ENCODE peak calls at places on chromosomes 13 and 19, in seven cellular contexts. D is naive thymus-derived CD4-positive, alpha-beta T cell; K is hepatocyte; Z is heart right ventricle; E is ascending aorta; X is IMR-90; Y is aorta. N is an unnamed sample. For H3K36me3 and H3K27me3, the result is how much of the 10 kb centered on the place peaks cover.

GRCh38 chr13:29583073-29583785 is 12.3 kb downstream of the SLC7A1 start:
- DNase-seq in D (no peak), K (no peak), Z (no peak), E (no peak), X (peak), Y (no peak), N (no peak)

GRCh38 chr13:112391747-112392146 is 15.6 kb downstream of the SPACA7 start:
- DNase-seq in D (no peak), K (no peak), Z (no peak), E (no peak), X (no peak), Y (no peak), N (no peak)

GRCh38 chr13:52929826-52930225 is 81.4 kb upstream of the PCDH8 start:
- DNase-seq in D (no peak), K (no peak), Z (no peak), E (no peak), X (no peak), Y (no peak), N (no peak)

GRCh38 chr13:44230071-44230470 is 143.6 kb upstream of the SERP2 start:
- DNase-seq in D (no peak), K (no peak), Z (no peak), E (no peak), X (peak), Y (no peak), N (no peak)

GRCh38 chr13:72868229-72868628 is 86.3 kb downstream of the PIBF1 start:
- DNase-seq in D (no peak), K (no peak), Z (no peak), E (no peak), X (no peak), Y (no peak), N (no peak)

GRCh38 chr13:41463823-41464602 is 6.7 kb downstream of the RGCC start:
- DNase-seq in D (peak), K (no peak), Z (no peak), E (no peak), X (no peak), Y (no peak), N (no peak)

GRCh38 chr19:44212865-44213346 is 574 bp downstream of the ZNF227 start:
- DNase-seq in D (no peak), K (peak), Z (peak), E (no peak), X (peak), Y (no peak), N (peak)

GRCh38 chr13:50323440-50324070 is 308.3 kb downstream of the KCNRG start:
- DNase-seq in D (no peak), K (no peak), Z (no peak), E (no peak), X (peak), Y (no peak), N (no peak)

GRCh38 chr13:43572601-43573360 is 214.0 kb downstream of the ENOX1 start:
- DNase-seq in D (no peak), K (no peak), Z (no peak), E (no peak), X (peak), Y (no peak), N (no peak)

GRCh38 chr13:51047434-51048165 is 63.5 kb downstream of the C13orf42 start:
- DNase-seq in D (no peak), K (no peak), Z (no peak), E (no peak), X (no peak), Y (no peak), N (no peak)

GRCh38 chr19:45645068-45645630 is 6.0 kb upstream of the EML2 start:
- DNase-seq in D (no peak), K (no peak), Z (no peak), E (no peak), X (no peak), Y (no peak), N (no peak)

GRCh38 chr19:13007292-13008045 is 12.2 kb downstream of the NFIX start:
- DNase-seq in D (no peak), K (no peak), Z (peak), E (peak), X (no peak), Y (peak), N (peak)

GRCh38 chr19:4375620-4376228 is 24.6 kb downstream of the SH3GL1 start:
- DNase-seq in D (no peak), K (peak), Z (no peak), E (peak), X (peak), Y (peak), N (peak)

GRCh38 chr13:76610819-76611415 is 275.3 kb downstream of the KCTD12 start:
- DNase-seq in D (no peak), K (no peak), Z (no peak), E (no peak), X (no peak), Y (no peak), N (no peak)

GRCh38 chr13:77893066-77893465 is 25.6 kb downstream of the EDNRB start:
- DNase-seq in D (no peak), K (no peak), Z (no peak), E (no peak), X (no peak), Y (no peak), N (no peak)

GRCh38 chr19:32676186-32676894 is 692 bp downstream of the RGS9BP start:
- DNase-seq in D (peak), K (peak), Z (no peak), E (no peak), X (no peak), Y (peak), N (peak)

GRCh38 chr19:2476451-2477140 is 669 bp downstream of the GADD45B start:
- DNase-seq in D (peak), K (peak), Z (peak), E (peak), X (peak), Y (peak), N (peak)

GRCh38 chr13:100491164-100491847 is 97.3 kb downstream of the GGACT start:
- DNase-seq in D (no peak), K (no peak), Z (peak), E (no peak), X (peak), Y (no peak), N (no peak)

GRCh38 chr19:17052439-17052838 is 22.8 kb downstream of the HAUS8 start:
- DNase-seq in D (peak), K (peak), Z (peak), E (no peak), X (peak), Y (no peak), N (peak)

GRCh38 chr13:31101511-31102170 is 60.1 kb downstream of the HSPH1 start:
- DNase-seq in D (no peak), K (no peak), Z (peak), E (peak), X (no peak), Y (no peak), N (no peak)

GRCh38 chr13:90232291-90232690 is 1115.2 kb upstream of the MIR17HG start:
- DNase-seq in D (no peak), K (no peak), Z (no peak), E (no peak), X (no peak), Y (no peak), N (no peak)

GRCh38 chr13:29954082-29955043 is 103.9 kb upstream of the UBL3 start:
- DNase-seq in D (peak), K (no peak), Z (no peak), E (no peak), X (no peak), Y (no peak), N (no peak)

GRCh38 chr19:13790354-13790753 is 4.9 kb upstream of the ZSWIM4 start:
- DNase-seq in D (no peak), K (no peak), Z (no peak), E (no peak), X (no peak), Y (no peak), N (no peak)

GRCh38 chr13:36666482-36667264 is 7.1 kb upstream of the SERTM1 start:
- DNase-seq in D (no peak), K (peak), Z (no peak), E (no peak), X (no peak), Y (no peak), N (no peak)

GRCh38 chr19:29843180-29844051 is 31.6 kb downstream of the CCNE1 start:
- DNase-seq in D (peak), K (peak), Z (peak), E (no peak), X (no peak), Y (peak), N (peak)

GRCh38 chr19:8512115-8512967 is 1.6 kb downstream of the ZNF414 start:
- DNase-seq in D (no peak), K (no peak), Z (no peak), E (no peak), X (no peak), Y (no peak), N (peak)

GRCh38 chr13:113001251-113002140 is 32.5 kb downstream of the MCF2L start:
- DNase-seq in D (no peak), K (peak), Z (no peak), E (no peak), X (peak), Y (no peak), N (no peak)

GRCh38 chr19:17379221-17379631 is 2.1 kb upstream of the PLVAP start:
- DNase-seq in D (no peak), K (no peak), Z (no peak), E (no peak), X (no peak), Y (no peak), N (peak)

GRCh38 chr19:18098891-18099622 is 1.5 kb downstream of the MAST3 start:
- DNase-seq in D (no peak), K (peak), Z (no peak), E (no peak), X (no peak), Y (no peak), N (peak)

GRCh38 chr19:5977222-5977784 is 637 bp downstream of the RANBP3 start:
- DNase-seq in D (no peak), K (no peak), Z (no peak), E (no peak), X (no peak), Y (no peak), N (no peak)

GRCh38 chr13:76438050-76438449 is 448.2 kb downstream of the KCTD12 start:
- DNase-seq in D (no peak), K (no peak), Z (no peak), E (no peak), X (peak), Y (no peak), N (no peak)

GRCh38 chr19:55689366-55690108 is 14.5 kb downstream of the EPN1 start:
- DNase-seq in D (no peak), K (no peak), Z (no peak), E (no peak), X (no peak), Y (peak), N (peak)

GRCh38 chr19:39177110-39177699 is 19.6 kb upstream of the NCCRP1 start:
- DNase-seq in D (no peak), K (no peak), Z (no peak), E (no peak), X (no peak), Y (no peak), N (no peak)
- H3K4me3 ChIP-seq in D (no peak), K (no peak), Z (no peak), E (no peak), X (no peak), Y (no peak), N (no peak)

GRCh38 chr19:15282311-15282705 is 50.0 kb downstream of the BRD4 start:
- DNase-seq in D (no peak), K (no peak), Z (no peak), E (no peak), X (no peak), Y (no peak), N (no peak)
- H3K36me3 ChIP-seq in D (under half), K (under half), Z (under half), E (under half), X (under half), Y (under half), N (under half)

DNA sequence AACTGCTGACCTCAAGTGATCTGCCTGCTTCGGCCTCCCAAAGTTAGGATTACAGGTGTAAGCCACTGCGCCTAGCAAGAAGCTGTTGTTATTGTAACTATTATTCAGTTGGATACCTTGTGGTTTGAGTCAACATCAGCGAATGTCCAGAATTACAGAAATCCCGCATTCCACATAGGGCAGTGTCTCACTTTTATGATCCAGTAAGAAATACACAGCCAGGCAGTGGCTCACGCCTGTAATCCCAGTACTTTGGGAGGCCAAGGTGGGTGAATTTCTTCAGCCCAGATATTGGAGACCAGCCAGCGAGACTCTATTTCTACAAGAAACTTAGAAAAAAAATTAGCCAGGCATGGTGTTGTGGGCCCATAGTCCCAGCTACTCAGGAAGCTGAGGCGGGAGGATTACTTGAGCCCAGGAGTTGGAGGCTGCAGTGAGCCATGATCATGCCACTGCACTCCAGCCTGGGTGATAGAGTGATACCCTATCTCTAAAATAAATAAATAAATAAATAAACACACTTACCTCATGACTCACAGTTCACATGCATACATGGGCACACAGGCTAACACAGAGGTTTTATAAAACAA is 43.8 kb downstream of the SPTBN4 start:
- DNase-seq in D (no peak), K (no peak), Z (no peak), E (no peak), X (peak), Y (no peak), N (no peak)
- H3K27me3 ChIP-seq in D (under half), K (under half), Z (under half), E (under half), X (half or more), Y (under half), N (half or more)

DNA sequence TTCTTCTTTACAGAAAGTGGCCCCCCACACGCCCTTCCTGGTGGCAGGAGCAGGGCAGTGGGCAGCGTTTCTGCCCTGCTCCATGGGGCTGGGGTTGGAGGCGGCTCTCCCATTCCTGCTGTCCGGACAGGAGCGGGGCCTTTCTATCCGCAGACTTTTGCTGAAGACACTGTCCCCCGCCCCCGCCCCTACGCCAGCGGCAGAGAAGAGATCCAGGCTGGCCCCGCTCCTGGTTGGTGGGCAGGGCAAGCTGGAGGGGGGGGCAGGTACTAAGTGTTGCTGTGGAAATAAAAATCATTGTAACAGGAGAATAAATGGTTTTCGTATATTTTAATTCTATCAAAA is 81.7 kb downstream of the ZNF429 start:
- DNase-seq in D (no peak), K (no peak), Z (peak), E (no peak), X (no peak), Y (no peak), N (peak)
- H3K4me3 ChIP-seq in D (no peak), K (peak), Z (peak), E (peak), X (no peak), Y (peak), N (peak)

GRCh38 chr13:27280009-27280646 is 9.5 kb downstream of the RASL11A start:
- DNase-seq in D (no peak), K (no peak), Z (no peak), E (no peak), X (no peak), Y (no peak), N (no peak)
- H3K36me3 ChIP-seq in D (under half), K (under half), Z (under half), E (under half), X (under half), Y (under half), N (under half)

DNA sequence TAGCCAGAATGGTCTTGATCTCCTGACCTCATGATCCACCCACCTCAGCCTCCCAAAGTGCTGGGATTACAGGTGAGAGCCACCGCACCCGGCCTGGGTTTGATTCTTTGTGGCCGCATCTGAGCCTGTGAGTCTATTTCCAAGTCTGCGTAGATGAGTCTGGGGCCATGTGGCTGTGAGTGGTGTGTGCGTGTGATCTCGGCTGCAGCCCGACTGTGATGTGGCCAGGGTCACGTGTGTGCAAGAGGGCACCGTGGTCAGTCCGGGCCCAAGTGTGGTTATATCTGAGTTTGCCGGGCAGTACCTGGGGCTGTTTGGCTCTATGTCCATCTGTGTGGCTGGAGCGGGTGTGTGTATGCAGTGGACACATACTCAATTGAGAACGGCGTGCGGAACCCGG is 5.4 kb downstream of the MEIS3 start:
- DNase-seq in D (no peak), K (no peak), Z (no peak), E (no peak), X (no peak), Y (no peak), N (no peak)
- H3K27me3 ChIP-seq in D (under half), K (under half), Z (half or more), E (under half), X (under half), Y (under half), N (under half)

GRCh38 chr19:1085053-1085658 is 10.0 kb downstream of the POLR2E start:
- DNase-seq in D (no peak), K (no peak), Z (no peak), E (no peak), X (no peak), Y (no peak), N (no peak)

GRCh38 chr19:1084024-1084868 is 10.9 kb downstream of the POLR2E start:
- DNase-seq in D (no peak), K (no peak), Z (no peak), E (no peak), X (no peak), Y (no peak), N (no peak)

GRCh38 chr19:1082165-1082927 is 12.8 kb downstream of the POLR2E start:
- DNase-seq in D (peak), K (peak), Z (no peak), E (no peak), X (no peak), Y (no peak), N (peak)

GRCh38 chr19:1081301-1082164 is 13.6 kb downstream of the POLR2E start:
- DNase-seq in D (no peak), K (peak), Z (no peak), E (no peak), X (no peak), Y (no peak), N (peak)

GRCh38 chr19:1082928-1083816 is 12.0 kb downstream of the POLR2E start:
- DNase-seq in D (no peak), K (no peak), Z (no peak), E (no peak), X (no peak), Y (no peak), N (no peak)
- H3K4me3 ChIP-seq in D (no peak), K (no peak), Z (no peak), E (no peak), X (no peak), Y (no peak), N (peak)

GRCh38 chr19:47492571-47493377 is 8.8 kb upstream of the KPTN start:
- DNase-seq in D (no peak), K (no peak), Z (no peak), E (no peak), X (no peak), Y (no peak), N (peak)

GRCh38 chr19:47492137-47492533 is 8.1 kb upstream of the KPTN start:
- DNase-seq in D (no peak), K (no peak), Z (no peak), E (no peak), X (no peak), Y (no peak), N (no peak)

GRCh38 chr19:47494729-47495128 is 10.7 kb upstream of the KPTN start:
- DNase-seq in D (no peak), K (no peak), Z (no peak), E (no peak), X (no peak), Y (no peak), N (no peak)

GRCh38 chr19:47494211-47494547 is 10.2 kb upstream of the KPTN start:
- DNase-seq in D (no peak), K (no peak), Z (no peak), E (no peak), X (no peak), Y (no peak), N (no peak)

GRCh38 chr19:47493378-47494210 is 9.6 kb upstream of the KPTN start:
- DNase-seq in D (no peak), K (no peak), Z (peak), E (no peak), X (no peak), Y (no peak), N (no peak)
- H3K36me3 ChIP-seq in D (under half), K (under half), Z (under half), E (under half), X (half or more), Y (under half), N (under half)

N was measured in H7.